ENCODE peak calls at places on chromosomes 4 and X, in four cellular contexts. S is SK-N-SH, I is HepG2, V is H1. O is an unnamed sample.

GRCh38 chr4:152045781-152046571 is 285.2 kb upstream of the GATB start:
- DNase-seq in S (no peak), I (peak; percentile 4), V (peak; percentile 79), O (peak; percentile 53)

GRCh38 chr4:10458190-10458589 is 964 bp upstream of the ZNF518B start:
- DNase-seq in S (no peak), I (no peak), V (no peak), O (no peak)

GRCh38 chr4:1994935-1995334 is 13.8 kb downstream of the NELFA start:
- DNase-seq in S (no peak), I (no peak), V (no peak), O (no peak)

GRCh38 chr4:2378898-2379297 is 39.5 kb downstream of the ZFYVE28 start:
- DNase-seq in S (no peak), I (no peak), V (no peak), O (no peak)

GRCh38 chrX:125198546-125198945 is 121.1 kb upstream of the TEX13C start:
- DNase-seq in S (peak; percentile 4), I (no peak), V (no peak), O (no peak)

GRCh38 chrX:54439967-54440871 is at the start of gene TSR2:
- DNase-seq in S (peak; percentile 82), I (peak; percentile 84), V (no peak), O (peak; percentile 51)

GRCh38 chrX:22097295-22097694 is 65.2 kb downstream of the PHEX start:
- DNase-seq in S (no peak), I (no peak), V (no peak), O (no peak)

GRCh38 chrX:137286423-137286822 is 252.6 kb upstream of the GPR101 start:
- DNase-seq in S (no peak), I (no peak), V (no peak), O (no peak)

GRCh38 chr4:88613417-88613875 is 21.2 kb downstream of the HERC3 start:
- DNase-seq in S (no peak), I (no peak), V (no peak), O (no peak)

GRCh38 chr4:173917255-173917960 is 366.1 kb downstream of the FBXO8 start:
- DNase-seq in S (no peak), I (no peak), V (no peak), O (no peak)

GRCh38 chr4:87038837-87039715 is 104.3 kb downstream of the AFF1 start:
- DNase-seq in S (peak; percentile 59), I (no peak), V (no peak), O (no peak)

GRCh38 chrX:30153881-30154260 is 61.5 kb upstream of the MAGEB2 start:
- DNase-seq in S (no peak), I (no peak), V (no peak), O (no peak)

GRCh38 chr4:115219862-115220261 is 106.4 kb upstream of the NDST4 start:
- DNase-seq in S (no peak), I (no peak), V (no peak), O (no peak)

GRCh38 chr4:177441061-177441802 is 1.0 kb downstream of the AGA start:
- DNase-seq in S (peak; percentile 22), I (peak; percentile 23), V (no peak), O (peak; percentile 2)

GRCh38 chrX:110442631-110443030 is 84.0 kb downstream of the RTL9 start:
- DNase-seq in S (peak; percentile 61), I (peak; percentile 54), V (no peak), O (peak; percentile 6)

GRCh38 chr4:118173956-118174355 is 139.7 kb downstream of the NDST3 start:
- DNase-seq in S (no peak), I (no peak), V (no peak), O (no peak)

GRCh38 chrX:154094833-154095232 is 2.7 kb downstream of the MECP2 start:
- DNase-seq in S (no peak), I (no peak), V (no peak), O (no peak)

GRCh38 chrX:150196300-150196699 is 166.8 kb upstream of the MAMLD1 start:
- DNase-seq in S (no peak), I (no peak), V (no peak), O (no peak)

GRCh38 chr4:125013891-125014290 is 300.9 kb upstream of the FAT4 start:
- DNase-seq in S (no peak), I (no peak), V (peak; percentile 2), O (no peak)

GRCh38 chrX:136586386-136586785 is 54.4 kb downstream of the VGLL1 start:
- DNase-seq in S (no peak), I (no peak), V (no peak), O (no peak)

GRCh38 chr4:80092088-80092487 is 19.1 kb upstream of the ANTXR2 start:
- DNase-seq in S (no peak), I (no peak), V (no peak), O (no peak)

GRCh38 chr4:91373546-91373945 is 930.2 kb upstream of the GRID2 start:
- DNase-seq in S (no peak), I (no peak), V (no peak), O (no peak)

DNA sequence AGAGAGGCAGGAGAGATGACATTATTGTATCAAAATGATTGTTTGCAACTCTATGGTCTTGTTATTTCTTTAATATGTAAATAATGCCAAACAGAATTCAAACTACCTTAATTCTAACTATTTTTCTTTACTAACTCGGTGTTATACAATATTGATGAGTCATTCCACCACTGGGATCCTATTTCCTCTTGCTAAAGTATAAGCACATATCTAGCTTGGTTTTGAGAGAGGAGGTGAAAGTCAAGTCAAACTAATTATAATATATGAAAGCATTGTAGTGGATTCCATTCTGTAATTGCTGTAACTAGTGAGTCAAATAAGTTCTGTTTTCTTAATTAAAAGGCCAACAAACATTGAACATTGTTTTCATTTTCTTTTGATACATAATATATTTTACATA is 837.6 kb downstream of the PDHA2 start:
- DNase-seq in S (no peak), I (no peak), V (no peak), O (no peak)
- TF ChIP-seq TAF1 in S (no peak), I (no peak), V (no peak), O (no peak)

DNA sequence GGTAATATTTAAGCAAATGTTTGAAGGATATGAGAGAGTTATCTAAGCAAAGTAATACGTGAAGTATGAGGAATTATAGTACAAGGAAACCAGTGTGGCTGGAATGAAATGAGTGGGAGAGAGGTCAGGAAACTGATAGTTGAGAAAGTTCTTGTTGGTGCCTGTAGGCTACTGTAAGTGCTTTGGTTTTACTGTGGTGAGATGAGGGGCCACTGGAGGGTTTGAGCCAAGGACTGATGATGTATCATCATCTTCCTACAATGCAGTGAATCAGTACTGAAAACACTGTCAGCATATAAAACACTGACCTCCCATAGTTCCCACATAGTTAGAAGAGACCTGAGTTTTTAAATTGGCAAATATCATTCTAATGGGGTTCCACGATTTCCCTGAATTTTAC is 367.5 kb upstream of the CTSO start:
- DNase-seq in S (no peak), I (no peak), V (no peak), O (no peak)
- TF ChIP-seq TAF1 in S (no peak), I (no peak), V (no peak), O (no peak)

DNA sequence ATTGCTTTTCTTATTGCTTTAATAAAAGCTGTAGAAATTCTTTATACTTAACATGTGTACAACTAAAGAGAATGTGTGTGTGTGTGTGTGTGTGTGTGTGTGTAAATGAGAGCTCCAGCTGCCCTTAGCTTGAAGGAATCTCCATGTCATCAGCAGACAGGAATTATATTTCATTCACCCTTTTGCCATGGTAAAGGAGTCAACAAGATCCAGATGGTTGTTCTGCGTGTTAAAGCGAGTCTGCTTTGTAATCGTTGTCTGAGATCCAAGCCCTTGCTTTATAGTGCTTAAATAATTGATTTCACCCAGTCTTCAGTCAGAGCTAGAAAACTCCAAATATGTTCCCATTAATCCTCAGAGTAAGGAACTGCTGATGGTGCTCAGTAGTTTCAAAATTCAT is 285.5 kb downstream of the PDGFC start:
- DNase-seq in S (peak; percentile 13), I (no peak), V (no peak), O (no peak)
- TF ChIP-seq TAF1 in S (no peak), I (no peak), V (no peak), O (no peak)

DNA sequence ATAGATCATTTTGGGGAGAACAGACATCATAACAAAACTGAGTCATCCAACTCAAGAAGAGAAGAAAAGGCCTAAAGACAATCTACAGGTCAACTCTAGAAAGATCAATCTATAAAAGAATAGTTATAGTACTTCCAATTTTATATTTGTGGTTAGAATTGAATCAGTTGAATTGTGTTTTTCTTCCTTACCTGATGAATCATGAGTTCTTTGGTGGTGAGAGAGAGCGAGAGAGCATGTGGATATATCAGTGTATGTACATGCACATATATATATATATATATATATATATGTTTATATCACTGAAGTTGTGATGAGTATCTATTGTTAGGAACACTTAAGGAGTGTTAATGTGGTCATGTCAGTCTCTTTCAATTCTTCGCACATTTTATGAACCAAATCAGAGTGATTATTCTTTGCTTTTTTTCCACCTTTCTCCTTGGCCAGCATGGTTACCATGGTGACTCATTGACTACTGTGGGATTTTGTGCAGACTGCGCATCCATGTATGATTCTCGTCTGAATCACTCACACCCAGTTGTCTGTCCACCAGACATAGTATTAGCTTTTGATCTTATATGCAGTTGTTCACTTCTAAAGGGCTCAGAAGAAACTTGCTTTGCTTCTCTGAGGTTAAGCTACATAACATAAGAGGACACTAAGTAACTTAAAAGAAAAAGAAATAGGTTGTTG is 90.4 kb upstream of the RAB40AL start:
- DNase-seq in S (no peak), I (no peak), V (no peak), O (no peak)
- TF ChIP-seq TAF1 in S (no peak), I (no peak), V (no peak), O (no peak)